ENCODE peak calls at places on chromosomes 5 and 9, in five cellular contexts. I, U, C, Z and F are unnamed samples.

GRCh38 chr5:133032852-133033742 is 6.7 kb upstream of the ZCCHC10 start:
- DNase-seq in I (no peak), U (no peak), C (peak), Z (no peak), F (no peak)

GRCh38 chr9:137168907-137169763 is 716 bp downstream of the LRRC26 start:
- DNase-seq in I (no peak), U (no peak), C (no peak), Z (no peak), F (no peak)

GRCh38 chr9:72362118-72362531 is 2.9 kb downstream of the ZFAND5 start:
- DNase-seq in I (no peak), U (no peak), C (no peak), Z (no peak), F (no peak)

GRCh38 chr5:10630126-10630525 is 66.3 kb downstream of the ANKRD33B start:
- DNase-seq in I (no peak), U (no peak), C (no peak), Z (no peak), F (no peak)

GRCh38 chr5:170757182-170757601 is 26.3 kb upstream of the GABRP start:
- DNase-seq in I (no peak), U (no peak), C (no peak), Z (no peak), F (no peak)

GRCh38 chr5:37787742-37788141 is 52.1 kb downstream of the GDNF start:
- DNase-seq in I (no peak), U (no peak), C (no peak), Z (no peak), F (no peak)

GRCh38 chr5:69528015-69528414 is 32.0 kb upstream of the GTF2H2C start:
- DNase-seq in I (no peak), U (no peak), C (no peak), Z (no peak), F (no peak)

GRCh38 chr5:147578228-147579024 is 68.6 kb upstream of the DPYSL3 start:
- DNase-seq in I (no peak), U (no peak), C (no peak), Z (no peak), F (no peak)

GRCh38 chr9:78235296-78235770 is 542 bp upstream of the CEP78 start:
- DNase-seq in I (no peak), U (no peak), C (no peak), Z (no peak), F (no peak)

GRCh38 chr5:107957023-107957422 is 286.3 kb upstream of the EFNA5 start:
- DNase-seq in I (no peak), U (no peak), C (no peak), Z (no peak), F (no peak)

GRCh38 chr5:14824490-14824889 is 47.1 kb downstream of the ANKH start:
- DNase-seq in I (no peak), U (no peak), C (no peak), Z (no peak), F (no peak)

GRCh38 chr5:135883441-135883840 is 12.2 kb downstream of the IL9 start:
- DNase-seq in I (no peak), U (peak), C (no peak), Z (no peak), F (no peak)

GRCh38 chr5:76225316-76225715 is 142.1 kb downstream of the SV2C start:
- DNase-seq in I (no peak), U (no peak), C (no peak), Z (no peak), F (no peak)

GRCh38 chr5:140361901-140362300 is 1.9 kb downstream of the SLC4A9 start:
- DNase-seq in I (no peak), U (no peak), C (no peak), Z (no peak), F (no peak)

GRCh38 chr9:69955536-69956355 is 87.9 kb upstream of the MAMDC2 start:
- DNase-seq in I (no peak), U (no peak), C (no peak), Z (no peak), F (no peak)

GRCh38 chr5:21398511-21398910 is 1410.5 kb upstream of the CDH18 start:
- DNase-seq in I (no peak), U (no peak), C (no peak), Z (no peak), F (no peak)

GRCh38 chr5:165457854-165458481 is 1952.5 kb downstream of the MAT2B start:
- DNase-seq in I (no peak), U (no peak), C (no peak), Z (no peak), F (no peak)

GRCh38 chr5:126334755-126335154 is 88.5 kb upstream of the GRAMD2B start:
- DNase-seq in I (no peak), U (no peak), C (no peak), Z (no peak), F (no peak)

GRCh38 chr9:133199648-133200321 is 9.3 kb downstream of the OBP2B start:
- DNase-seq in I (peak), U (no peak), C (no peak), Z (peak), F (peak)

GRCh38 chr9:33105504-33105903 is 29.0 kb upstream of the SMU1 start:
- DNase-seq in I (no peak), U (no peak), C (no peak), Z (no peak), F (no peak)

GRCh38 chr5:141094481-141095262 is at the start of gene PCDHB2:
- DNase-seq in I (no peak), U (no peak), C (no peak), Z (no peak), F (no peak)

GRCh38 chr5:78221964-78222451 is 72.5 kb downstream of the AP3B1 start:
- DNase-seq in I (no peak), U (no peak), C (no peak), Z (peak), F (no peak)

GRCh38 chr9:78626971-78627370 is 330.0 kb downstream of the PSAT1 start:
- DNase-seq in I (no peak), U (no peak), C (no peak), Z (no peak), F (no peak)

GRCh38 chr5:50800410-50800809 is 134.0 kb downstream of the PARP8 start:
- DNase-seq in I (no peak), U (no peak), C (no peak), Z (no peak), F (no peak)

GRCh38 chr5:60334281-60334713 is 365.7 kb downstream of the DEPDC1B start:
- DNase-seq in I (no peak), U (no peak), C (no peak), Z (no peak), F (no peak)

GRCh38 chr5:124315746-124316415 is 430.6 kb downstream of the ZNF608 start:
- DNase-seq in I (no peak), U (no peak), C (no peak), Z (no peak), F (no peak)

GRCh38 chr5:133485468-133485867 is 126.9 kb downstream of the FSTL4 start:
- DNase-seq in I (no peak), U (no peak), C (no peak), Z (no peak), F (no peak)

DNA sequence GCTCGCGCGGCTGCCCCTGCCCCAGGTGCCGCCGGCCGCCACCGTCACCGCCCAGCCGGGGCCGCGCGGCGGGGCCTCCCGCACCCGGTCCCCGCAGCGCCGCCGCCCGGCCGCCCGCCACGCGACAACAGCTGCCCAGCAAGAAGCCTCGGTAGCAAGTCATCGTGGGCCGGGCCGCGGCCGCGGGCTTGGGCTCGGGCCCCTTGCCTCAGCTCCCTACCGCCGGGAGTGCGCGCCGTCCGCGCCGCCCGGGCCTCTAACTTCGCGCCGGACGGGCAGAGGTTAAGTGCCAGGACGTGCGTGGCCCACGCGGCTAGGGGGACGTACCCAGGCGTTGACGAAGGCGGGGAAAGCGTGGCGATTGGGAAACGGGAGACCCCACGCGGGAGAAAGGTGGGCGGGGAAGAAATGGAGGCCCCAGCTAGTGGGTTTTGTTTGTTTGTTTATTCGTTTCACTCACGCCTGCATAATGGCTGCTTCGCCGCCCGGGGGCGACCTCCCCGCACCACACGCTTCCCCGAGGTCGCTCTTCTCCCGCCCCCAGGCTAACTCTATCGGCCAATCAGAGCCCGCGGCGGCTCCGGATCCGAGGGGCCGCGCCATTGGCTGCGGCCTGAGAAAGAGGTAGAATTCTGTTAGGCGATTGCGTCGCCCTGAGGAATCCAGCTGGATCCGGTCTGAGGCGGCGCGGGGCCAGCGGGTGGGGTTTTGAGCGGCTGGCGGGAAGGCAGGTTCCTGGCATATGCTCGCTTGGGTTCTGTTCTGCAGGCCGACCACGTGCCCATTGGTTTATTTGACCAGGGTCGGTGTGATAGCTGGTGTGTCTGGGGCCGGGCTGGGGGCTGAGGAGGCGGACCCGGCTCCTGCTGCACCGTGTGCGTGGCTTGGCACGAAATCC is at the start of gene NADK2:
- DNase-seq in I (peak), U (peak), C (peak), Z (peak), F (peak)
- TF ChIP-seq CTCF in I (peak), U (peak), C (peak), Z (no peak), F (peak)

GRCh38 chr5:154163327-154163997 is 27.1 kb upstream of the GALNT10 start:
- DNase-seq in I (no peak), U (no peak), C (no peak), Z (no peak), F (no peak)

GRCh38 chr5:154159343-154159742 is 31.2 kb upstream of the GALNT10 start:
- DNase-seq in I (no peak), U (no peak), C (no peak), Z (no peak), F (no peak)

GRCh38 chr5:154162475-154163217 is 27.9 kb upstream of the GALNT10 start:
- DNase-seq in I (no peak), U (no peak), C (no peak), Z (no peak), F (no peak)

GRCh38 chr5:154158379-154158738 is 32.2 kb upstream of the GALNT10 start:
- DNase-seq in I (no peak), U (no peak), C (no peak), Z (no peak), F (no peak)

DNA sequence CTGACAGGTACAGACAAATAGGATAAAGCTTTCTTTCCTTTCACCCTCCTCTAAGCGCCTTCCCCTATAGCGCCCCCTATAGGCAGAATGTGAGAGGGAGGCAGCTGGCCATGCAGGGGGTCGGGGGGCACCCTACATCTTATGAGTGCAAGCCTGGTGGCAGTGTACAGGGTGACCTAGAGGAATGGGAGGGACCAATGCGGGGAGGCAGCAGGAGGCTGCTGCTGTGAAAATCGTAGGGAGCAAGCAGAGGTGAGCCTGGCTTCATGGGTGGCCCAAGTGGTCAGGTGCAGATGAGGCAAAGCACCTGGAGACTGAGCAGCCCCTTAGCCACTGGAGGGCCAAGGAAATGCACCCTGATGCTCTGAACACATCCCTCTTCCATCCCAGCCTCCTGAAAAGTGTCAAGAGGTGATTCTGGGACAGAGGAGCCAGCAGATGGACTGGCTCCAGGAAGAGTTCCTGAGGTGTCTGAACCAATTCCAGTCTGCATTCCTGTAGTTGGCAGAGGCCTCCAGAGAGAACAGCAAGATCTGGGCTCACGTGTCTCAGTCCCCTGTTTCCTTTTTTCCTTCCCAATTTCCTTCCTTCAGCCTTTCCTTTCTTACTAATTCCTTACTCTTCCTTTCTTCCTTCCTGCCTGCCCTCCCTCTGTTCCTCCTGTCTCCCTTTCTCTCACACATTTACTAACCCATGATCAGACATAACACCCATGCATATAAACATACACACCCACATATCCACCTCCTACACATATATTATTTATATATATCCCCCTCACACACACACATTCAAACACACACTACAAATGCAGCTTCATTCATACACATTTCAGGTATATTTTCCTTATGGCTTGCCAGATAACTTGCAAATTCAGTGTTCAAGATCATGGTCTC is 32.8 kb upstream of the GALNT10 start:
- DNase-seq in I (no peak), U (no peak), C (peak), Z (no peak), F (no peak)
- TF ChIP-seq CTCF in I (no peak), U (peak), C (peak), Z (no peak), F (no peak)

DNA sequence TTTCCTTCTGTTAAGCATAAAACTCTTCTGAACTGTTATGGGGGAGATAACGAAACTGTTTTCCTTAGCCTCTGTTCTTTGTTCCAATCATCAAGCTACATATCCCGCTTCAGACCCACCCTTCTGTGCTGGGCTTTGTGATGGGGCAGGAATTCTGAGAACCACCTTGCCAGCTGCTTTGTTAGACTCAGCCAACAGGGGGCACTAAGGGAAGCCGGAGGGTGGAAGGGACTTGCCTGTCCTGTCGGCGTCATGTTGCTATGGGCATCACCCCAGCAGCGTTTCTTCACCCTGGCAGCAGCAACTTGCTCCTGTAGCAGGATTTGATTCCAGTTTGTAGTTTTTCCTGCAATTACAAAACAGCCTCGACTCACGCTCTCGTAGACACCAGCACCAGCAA is 169.1 kb downstream of the CAAP1 start:
- DNase-seq in I (peak), U (no peak), C (peak), Z (no peak), F (no peak)
- TF ChIP-seq CTCF in I (peak), U (no peak), C (peak), Z (no peak), F (no peak)

GRCh38 chr5:176420972-176421544 is 4.7 kb upstream of the CLTB start:
- DNase-seq in I (no peak), U (no peak), C (no peak), Z (no peak), F (no peak)
- TF ChIP-seq CTCF in I (no peak), U (no peak), C (no peak), Z (no peak), F (no peak)

GRCh38 chr5:176180339-176180738 is 57.9 kb upstream of the SIMC1 start:
- DNase-seq in I (no peak), U (peak), C (no peak), Z (no peak), F (no peak)

GRCh38 chr5:176181271-176181855 is 56.9 kb upstream of the SIMC1 start:
- DNase-seq in I (no peak), U (peak), C (no peak), Z (no peak), F (no peak)

GRCh38 chr5:176180781-176181180 is 57.4 kb upstream of the SIMC1 start:
- DNase-seq in I (no peak), U (peak), C (no peak), Z (no peak), F (no peak)

GRCh38 chr5:176176231-176176630 is 62.0 kb upstream of the SIMC1 start:
- DNase-seq in I (no peak), U (no peak), C (no peak), Z (no peak), F (no peak)

GRCh38 chr5:176178789-176179188 is 59.4 kb upstream of the SIMC1 start:
- DNase-seq in I (no peak), U (peak), C (no peak), Z (no peak), F (no peak)
- TF ChIP-seq CTCF in I (no peak), U (no peak), C (peak), Z (no peak), F (no peak)

DNA sequence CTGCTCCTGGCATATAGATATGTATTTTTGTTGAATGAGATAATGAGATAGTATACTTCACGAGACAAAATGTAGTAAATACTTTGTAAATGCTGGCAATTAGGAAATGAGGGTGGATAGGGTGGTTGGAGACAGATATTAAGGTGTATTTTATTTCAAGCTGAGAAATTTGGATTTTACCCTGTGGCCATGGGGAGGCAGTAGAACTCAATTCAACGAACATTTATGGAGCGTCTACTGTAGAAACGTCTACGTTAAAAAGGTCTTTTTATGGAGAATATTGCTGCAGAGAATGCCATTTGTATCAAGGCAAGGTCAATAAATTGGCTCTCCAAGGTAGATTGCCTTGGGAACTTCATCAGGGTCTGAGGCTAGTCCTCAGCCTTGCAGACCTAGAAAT is 21.5 kb upstream of the RALGPS1 start:
- DNase-seq in I (no peak), U (no peak), C (no peak), Z (no peak), F (no peak)
- TF ChIP-seq CTCF in I (peak), U (no peak), C (peak), Z (no peak), F (no peak)

DNA sequence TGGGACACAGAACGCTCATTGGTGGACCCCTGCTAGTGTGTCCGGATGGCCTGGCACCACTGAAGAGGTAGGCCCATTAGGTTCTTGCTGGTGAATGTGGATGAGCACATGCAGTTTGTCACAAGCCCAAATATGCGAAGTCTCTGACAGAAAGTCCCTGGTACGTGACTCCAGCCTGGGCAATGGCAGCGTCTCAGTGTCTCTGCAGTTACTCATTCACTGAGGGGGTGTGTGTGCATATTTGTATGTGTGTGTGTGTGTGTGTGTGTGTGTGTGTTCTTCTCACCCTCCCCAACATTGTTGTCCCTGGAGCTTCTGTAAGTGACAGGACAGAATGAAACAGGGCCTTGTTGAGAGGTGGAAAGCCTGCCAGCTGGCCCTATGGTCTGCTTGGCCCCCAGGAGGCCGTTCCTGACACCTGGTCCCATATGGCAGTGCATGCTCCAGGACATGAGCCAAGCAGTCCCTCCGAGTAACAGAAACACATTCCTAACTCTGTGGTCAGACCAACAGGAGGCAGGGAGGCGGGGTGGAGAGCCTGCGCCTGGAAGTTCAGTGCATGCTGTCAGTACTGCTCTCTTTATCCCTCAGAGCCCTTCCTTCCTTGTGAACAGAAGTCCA is 169.9 kb downstream of the SLC28A3 start:
- DNase-seq in I (peak), U (peak), C (no peak), Z (no peak), F (no peak)
- TF ChIP-seq CTCF in I (no peak), U (peak), C (no peak), Z (no peak), F (no peak)